ENCODE peak calls at places on chromosomes 11 and 22, in four cellular contexts. M is thoracic aorta, A is astrocyte of the spinal cord, U is uterus. F is an unnamed sample.

GRCh38 chr11:128936546-128937275 is 6.0 kb downstream of the TP53AIP1 start:
- DNase-seq in M (no peak), U (no peak), A (peak), F (no peak)

GRCh38 chr22:48651981-48652538 is 1175.6 kb downstream of the BRD1 start:
- DNase-seq in M (no peak), U (no peak), A (no peak), F (no peak)

GRCh38 chr22:29907753-29908515 is 25.0 kb downstream of the MTMR3 start:
- DNase-seq in A (peak), M (peak), U (peak), F (peak)

GRCh38 chr11:111490496-111490895 is 21.7 kb downstream of the BTG4 start:
- DNase-seq in U (no peak), A (no peak), M (no peak), F (no peak)

GRCh38 chr11:83546371-83546770 is 260.2 kb upstream of the CCDC90B start:
- DNase-seq in M (no peak), U (no peak), A (no peak), F (no peak)

GRCh38 chr11:36195496-36196346 is 93.5 kb downstream of the COMMD9 start:
- DNase-seq in M (no peak), A (no peak), U (no peak), F (peak)

GRCh38 chr11:115453158-115453557 is 51.1 kb downstream of the CADM1 start:
- DNase-seq in A (no peak), M (no peak), U (no peak), F (no peak)

GRCh38 chr11:68020575-68020974 is 9.9 kb upstream of the NDUFS8 start:
- DNase-seq in U (no peak), M (no peak), A (no peak), F (peak)

GRCh38 chr11:116836648-116837023 is 786 bp downstream of the APOA1 start:
- DNase-seq in U (no peak), M (no peak), A (no peak), F (no peak)

GRCh38 chr11:133265536-133265935 is 266.8 kb downstream of the OPCML start:
- DNase-seq in M (no peak), A (no peak), U (no peak), F (no peak)

GRCh38 chr11:70104419-70104818 is 26.3 kb downstream of the ANO1 start:
- DNase-seq in M (peak), U (peak), A (no peak), F (no peak)

GRCh38 chr11:134483857-134484256 is 71.8 kb upstream of the B3GAT1 start:
- DNase-seq in U (no peak), A (no peak), M (no peak), F (no peak)

GRCh38 chr11:77617892-77618291 is 19.7 kb downstream of the CLNS1A start:
- DNase-seq in A (no peak), M (no peak), U (no peak), F (peak)

GRCh38 chr22:48265000-48265625 is 1502.7 kb downstream of the TBC1D22A start:
- DNase-seq in U (no peak), M (no peak), A (no peak), F (no peak)

GRCh38 chr11:44986315-44986714 is 35.6 kb upstream of the TP53I11 start:
- DNase-seq in U (no peak), A (no peak), M (no peak), F (no peak)

GRCh38 chr11:93481279-93481678 is 61.9 kb downstream of the SMCO4 start:
- DNase-seq in U (no peak), A (no peak), M (no peak), F (no peak)

GRCh38 chr11:94557391-94557790 is 9.8 kb upstream of the PIWIL4 start:
- DNase-seq in U (no peak), M (no peak), A (peak), F (peak)

GRCh38 chr11:13486926-13487660 is 8.7 kb downstream of the PTH start:
- DNase-seq in A (no peak), U (peak), M (no peak), F (peak)

GRCh38 chr22:44776535-44777363 is 24.4 kb downstream of the ARHGAP8 start:
- DNase-seq in U (no peak), A (no peak), M (no peak), F (peak)

GRCh38 chr11:2825886-2826678 is 59.5 kb downstream of the CDKN1C start:
- DNase-seq in A (peak), U (peak), M (peak), F (peak)

GRCh38 chr11:44833869-44834452 is 107.2 kb downstream of the TSPAN18 start:
- DNase-seq in U (no peak), A (no peak), M (no peak), F (no peak)

GRCh38 chr11:81700061-81700460 is 1033.6 kb downstream of the FAM181B start:
- DNase-seq in U (no peak), A (no peak), M (no peak), F (peak)

GRCh38 chr22:40525250-40525884 is 111.2 kb downstream of the MRTFA start:
- DNase-seq in M (no peak), U (no peak), A (no peak), F (peak)

GRCh38 chr11:123304828-123305530 is 109.9 kb upstream of the CLMP start:
- DNase-seq in U (no peak), A (no peak), M (no peak), F (no peak)

GRCh38 chr11:100632970-100633452 is 54.1 kb upstream of the ARHGAP42 start:
- DNase-seq in A (peak), M (no peak), U (peak), F (peak)

GRCh38 chr22:21659864-21660525 is 5.8 kb upstream of the PPIL2 start:
- DNase-seq in U (no peak), A (no peak), M (no peak), F (no peak)

GRCh38 chr11:5178046-5178837 is 22.2 kb downstream of the OR51V1 start:
- DNase-seq in M (no peak), U (no peak), A (no peak), F (no peak)

GRCh38 chr11:127670372-127670771 is 669.8 kb upstream of the KIRREL3 start:
- DNase-seq in A (no peak), U (no peak), M (no peak), F (no peak)

GRCh38 chr11:116529210-116529609 is 243.6 kb downstream of the BUD13 start:
- DNase-seq in M (no peak), A (no peak), U (no peak), F (no peak)

GRCh38 chr11:67615455-67616430 is 9.0 kb downstream of the NDUFV1 start:
- DNase-seq in A (no peak), M (no peak), U (no peak), F (peak)

GRCh38 chr22:30923168-30923900 is 45.2 kb downstream of the MORC2 start:
- DNase-seq in U (no peak), A (no peak), M (no peak), F (no peak)

GRCh38 chr22:35344956-35345690 is 35.8 kb upstream of the HMOX1 start:
- DNase-seq in M (no peak), A (no peak), U (no peak), F (no peak)

GRCh38 chr22:49999063-49999900 is 13.3 kb downstream of the IL17REL start:
- DNase-seq in M (peak), U (no peak), A (no peak), F (no peak)

GRCh38 chr22:31230871-31231621 is 18.9 kb downstream of the LIMK2 start:
- DNase-seq in M (no peak), U (no peak), A (peak), F (peak)

GRCh38 chr11:4886186-4886585 is 4.5 kb downstream of the OR51T1 start:
- DNase-seq in M (no peak), A (no peak), U (no peak), F (no peak)

GRCh38 chr22:19714320-19715252 is at the start of gene SEPTIN5:
- DNase-seq in M (no peak), U (no peak), A (no peak), F (no peak)

GRCh38 chr11:9314291-9315077 is at the start of gene TMEM41B:
- DNase-seq in U (peak), A (peak), M (peak), F (peak)

GRCh38 chr11:61880454-61880853 is 10.9 kb downstream of the FADS3 start:
- DNase-seq in A (no peak), U (no peak), M (no peak), F (no peak)

GRCh38 chr11:20754957-20755356 is 85.6 kb downstream of the NELL1 start:
- DNase-seq in M (no peak), A (no peak), U (no peak), F (no peak)

GRCh38 chr11:72141066-72141465 is 5.5 kb downstream of the FOLR3 start:
- DNase-seq in M (no peak), U (no peak), A (peak), F (peak)

DNA sequence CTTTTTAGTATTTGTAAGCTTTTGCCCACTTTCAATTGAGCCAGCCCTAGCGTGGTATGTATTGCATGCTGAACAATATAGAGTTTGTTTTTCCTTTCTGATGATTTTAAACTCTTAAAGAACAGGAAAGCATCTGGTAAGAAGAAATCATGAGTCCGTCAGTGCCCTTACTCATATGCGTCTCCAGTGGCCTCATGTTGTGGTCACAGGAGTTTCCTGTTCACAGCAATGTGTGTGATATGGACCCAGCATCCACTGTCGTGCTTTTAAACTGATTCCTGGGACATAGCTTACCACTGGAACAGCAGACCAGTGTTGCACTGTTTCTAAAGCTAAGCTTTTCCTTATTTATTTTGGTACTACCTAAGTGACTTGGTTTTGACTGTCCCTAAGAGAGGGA is 40.1 kb downstream of the BID start:
- DNase-seq in M (no peak), A (peak), U (no peak), F (peak)
- H3K4me3 ChIP-seq in M (no peak), A (no peak), U (no peak), F (no peak)

DNA sequence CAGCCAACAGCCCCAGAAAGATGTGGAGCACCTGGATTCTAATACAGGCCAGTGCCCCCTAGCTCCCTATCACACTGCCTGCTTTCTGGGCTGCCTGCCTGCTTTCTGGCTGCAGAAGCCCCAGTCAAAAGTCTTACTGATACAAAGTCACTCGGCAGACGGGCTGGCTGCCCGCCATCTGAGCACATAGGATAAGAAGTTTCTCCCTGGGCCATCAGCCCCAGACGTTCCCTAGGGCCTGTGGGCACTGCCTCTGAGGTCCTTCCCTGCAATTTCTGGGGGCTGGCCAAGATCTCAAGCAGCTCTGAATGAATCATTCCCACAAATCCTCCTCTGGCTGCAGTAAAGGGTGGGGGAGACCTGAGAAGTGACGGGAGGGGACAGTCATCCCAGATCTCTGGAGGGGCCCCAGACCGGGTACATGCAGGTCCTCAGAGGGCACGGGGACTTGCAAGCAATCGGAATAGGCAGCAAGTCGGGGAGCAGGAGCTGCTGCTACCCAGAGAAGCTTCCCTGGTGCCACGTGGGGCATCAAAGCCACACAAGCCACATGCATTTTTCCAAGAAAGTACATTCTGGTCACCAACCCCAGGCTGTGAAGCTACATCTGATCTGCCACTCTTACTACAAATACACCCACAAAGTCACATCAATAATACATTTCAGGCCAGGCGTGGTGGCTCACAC is 4.7 kb downstream of the TPST2 start:
- DNase-seq in M (no peak), U (peak), A (peak), F (peak)
- TF ChIP-seq CTCF in M (no peak), U (no peak), A (peak), F (peak)

DNA sequence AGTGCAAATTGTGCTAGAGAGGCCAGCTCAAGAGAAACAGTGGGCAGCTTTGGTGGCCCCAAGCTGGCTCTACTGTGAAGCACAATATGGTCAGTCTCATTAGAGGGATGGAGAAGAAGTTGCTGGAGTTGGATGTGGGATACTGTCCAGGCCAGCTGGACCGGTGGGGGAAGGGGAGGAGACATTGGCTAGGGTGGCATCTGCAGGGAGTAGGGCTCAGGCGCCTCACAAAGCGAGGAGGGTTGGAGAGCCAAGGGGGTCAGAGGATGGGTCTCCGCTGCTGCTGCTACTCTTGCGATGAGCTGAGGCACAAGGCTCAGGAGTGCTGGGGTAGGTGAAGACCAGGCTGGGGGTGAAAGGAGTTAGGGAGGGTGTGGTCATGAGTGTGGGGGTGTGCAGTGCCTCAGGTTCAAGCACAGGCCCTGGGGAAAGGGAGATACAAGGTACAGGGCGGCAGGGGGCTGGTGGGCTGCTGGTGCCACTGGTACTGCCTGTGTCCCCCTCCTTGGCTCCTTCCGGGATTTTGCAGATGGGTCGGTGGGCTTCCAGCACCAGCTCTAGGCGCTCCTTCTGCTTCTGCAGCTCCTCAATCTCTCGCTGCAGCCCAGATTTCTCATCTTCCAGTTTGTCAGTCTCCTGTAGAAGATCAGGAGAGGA is 2.3 kb downstream of the CCDC85B start:
- DNase-seq in U (no peak), A (no peak), M (no peak), F (no peak)
- H3K4me3 ChIP-seq in U (no peak), A (no peak), M (peak), F (no peak)

GRCh38 chr22:26393929-26394328 is 35.1 kb upstream of the ASPHD2 start:
- DNase-seq in A (no peak), U (no peak), M (no peak), F (no peak)
- TF ChIP-seq CTCF in A (no peak), U (no peak), M (no peak), F (peak)

DNA sequence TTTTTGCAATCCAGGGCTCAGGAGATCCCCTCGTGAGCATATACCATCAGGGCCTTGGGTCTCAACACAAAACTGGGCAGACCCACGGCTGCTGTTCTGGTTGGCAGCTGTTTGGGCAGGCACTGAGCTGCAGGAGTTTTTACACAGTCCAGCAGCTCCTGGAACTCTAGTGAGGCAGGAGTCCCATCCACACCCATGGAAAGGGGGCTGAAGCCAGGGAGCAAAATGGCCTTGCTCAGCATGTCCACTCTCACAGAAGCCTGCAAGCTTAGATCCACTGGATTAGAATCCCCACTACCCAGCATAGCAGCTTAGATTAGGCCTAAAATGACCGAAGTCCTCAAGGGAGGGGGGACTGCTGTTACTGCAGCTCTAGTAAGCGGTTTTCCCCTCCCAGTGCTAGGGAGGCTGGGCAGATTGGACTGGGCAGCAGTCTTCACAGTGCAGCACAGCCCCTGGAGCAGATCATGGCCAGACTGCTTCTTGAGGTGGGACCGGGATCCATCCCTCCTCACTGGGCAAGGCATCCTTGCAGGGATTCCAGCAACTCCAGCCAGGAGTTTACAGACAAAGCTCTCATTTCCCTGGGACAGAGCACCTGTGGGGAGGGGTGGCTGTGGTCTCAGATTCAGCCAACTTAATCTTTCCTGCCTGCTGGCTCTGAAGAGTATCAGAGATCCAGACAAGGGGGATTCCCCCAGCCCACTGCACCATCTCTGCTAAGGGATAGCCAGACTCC is 36.4 kb upstream of the CARD16 start:
- DNase-seq in U (no peak), A (no peak), M (no peak), F (no peak)
- H3K4me3 ChIP-seq in U (no peak), A (no peak), M (no peak), F (no peak)

GRCh38 chr11:63536669-63537292 is at the start of gene PLAAT4:
- DNase-seq in M (no peak), A (peak), U (peak), F (peak)
- TF ChIP-seq CTCF in M (no peak), A (peak), U (no peak), F (peak)

F was measured in choroid plexus epithelial cell.